ENCODE peak calls at places on chromosome 13, in ten cellular contexts. One of them, this sample, is unnamed.

GRCh38 chr13:50543767-50544166 is 299.7 kb downstream of the DLEU7 start:
- DNase-seq in GM12865: no peak
- DNase-seq in KBM-7: no peak
- DNase-seq in WTC11: no peak
- DNase-seq in IMR-90: peak; percentile 91
- DNase-seq in lung: no peak
- DNase-seq in NCI-H524 treated with DMSO at 0.1 percent for 48 hours: no peak
- DNase-seq in pons: peak; percentile 37
- DNase-seq in AG09319: peak; percentile 38
- DNase-seq in nucleus accumbens: no peak
- DNase-seq in this sample: peak; percentile 62

GRCh38 chr13:110965038-110965754 is 50.3 kb upstream of the ANKRD10 start:
- DNase-seq in GM12865: peak; percentile 84
- DNase-seq in KBM-7: no peak
- DNase-seq in WTC11: no peak
- DNase-seq in IMR-90: peak; percentile 89
- DNase-seq in lung: no peak
- DNase-seq in NCI-H524 treated with DMSO at 0.1 percent for 48 hours: no peak
- DNase-seq in pons: no peak
- DNase-seq in AG09319: no peak
- DNase-seq in nucleus accumbens: peak; percentile 19
- DNase-seq in this sample: peak; percentile 92

GRCh38 chr13:99505814-99506269 is 4.6 kb downstream of the TM9SF2 start:
- DNase-seq in GM12865: peak; percentile 13
- DNase-seq in KBM-7: peak; percentile 46
- DNase-seq in WTC11: no peak
- DNase-seq in IMR-90: peak; percentile 63
- DNase-seq in lung: no peak
- DNase-seq in NCI-H524 treated with DMSO at 0.1 percent for 48 hours: no peak
- DNase-seq in pons: no peak
- DNase-seq in AG09319: no peak
- DNase-seq in nucleus accumbens: no peak
- DNase-seq in this sample: peak; percentile 8

GRCh38 chr13:76890036-76890435 is 3.8 kb upstream of the KCTD12 start:
- DNase-seq in GM12865: no peak
- DNase-seq in KBM-7: no peak
- DNase-seq in WTC11: no peak
- DNase-seq in IMR-90: peak; percentile 33
- DNase-seq in lung: no peak
- DNase-seq in NCI-H524 treated with DMSO at 0.1 percent for 48 hours: no peak
- DNase-seq in pons: no peak
- DNase-seq in AG09319: no peak
- DNase-seq in nucleus accumbens: no peak
- DNase-seq in this sample: peak; percentile 95

GRCh38 chr13:81686877-81687276 is 1346.0 kb upstream of the SPRY2 start:
- DNase-seq in GM12865: no peak
- DNase-seq in KBM-7: no peak
- DNase-seq in WTC11: no peak
- DNase-seq in IMR-90: no peak
- DNase-seq in lung: no peak
- DNase-seq in NCI-H524 treated with DMSO at 0.1 percent for 48 hours: peak; percentile 22
- DNase-seq in pons: peak; percentile 30
- DNase-seq in AG09319: no peak
- DNase-seq in nucleus accumbens: no peak
- DNase-seq in this sample: peak; percentile 47

GRCh38 chr13:35475131-35475959 is 1.1 kb downstream of the MAB21L1 start:
- DNase-seq in GM12865: peak; percentile 44
- DNase-seq in KBM-7: peak; percentile 71
- DNase-seq in WTC11: peak; percentile 44
- DNase-seq in IMR-90: peak; percentile 16
- DNase-seq in lung: no peak
- DNase-seq in NCI-H524 treated with DMSO at 0.1 percent for 48 hours: no peak
- DNase-seq in pons: no peak
- DNase-seq in AG09319: peak; percentile 38
- DNase-seq in nucleus accumbens: no peak
- DNase-seq in this sample: peak; percentile 29

GRCh38 chr13:27183561-27184147 is 12.0 kb upstream of the USP12 start:
- DNase-seq in GM12865: no peak
- DNase-seq in KBM-7: no peak
- DNase-seq in WTC11: no peak
- DNase-seq in IMR-90: peak; percentile 72
- DNase-seq in lung: no peak
- DNase-seq in NCI-H524 treated with DMSO at 0.1 percent for 48 hours: no peak
- DNase-seq in pons: no peak
- DNase-seq in AG09319: no peak
- DNase-seq in nucleus accumbens: no peak
- DNase-seq in this sample: peak; percentile 71

GRCh38 chr13:70473912-70474311 is 365.7 kb upstream of the KLHL1 start:
- DNase-seq in GM12865: no peak
- DNase-seq in KBM-7: no peak
- DNase-seq in WTC11: no peak
- DNase-seq in IMR-90: no peak
- DNase-seq in lung: no peak
- DNase-seq in NCI-H524 treated with DMSO at 0.1 percent for 48 hours: no peak
- DNase-seq in pons: no peak
- DNase-seq in AG09319: no peak
- DNase-seq in nucleus accumbens: no peak
- DNase-seq in this sample: no peak

GRCh38 chr13:85408415-85408814 is 390.8 kb downstream of the SLITRK6 start:
- DNase-seq in GM12865: no peak
- DNase-seq in KBM-7: no peak
- DNase-seq in WTC11: no peak
- DNase-seq in IMR-90: no peak
- DNase-seq in lung: no peak
- DNase-seq in NCI-H524 treated with DMSO at 0.1 percent for 48 hours: no peak
- DNase-seq in pons: no peak
- DNase-seq in AG09319: no peak
- DNase-seq in nucleus accumbens: no peak
- DNase-seq in this sample: no peak

GRCh38 chr13:114230117-114230516 is 4.6 kb upstream of the CDC16 start:
- DNase-seq in GM12865: no peak
- DNase-seq in KBM-7: no peak
- DNase-seq in WTC11: peak; percentile 43
- DNase-seq in IMR-90: peak; percentile 63
- DNase-seq in lung: no peak
- DNase-seq in NCI-H524 treated with DMSO at 0.1 percent for 48 hours: no peak
- DNase-seq in pons: no peak
- DNase-seq in AG09319: no peak
- DNase-seq in nucleus accumbens: no peak
- DNase-seq in this sample: no peak

GRCh38 chr13:61918841-61919240 is 503.2 kb upstream of the PCDH20 start:
- DNase-seq in GM12865: no peak
- DNase-seq in KBM-7: no peak
- DNase-seq in WTC11: no peak
- DNase-seq in IMR-90: no peak
- DNase-seq in lung: no peak
- DNase-seq in NCI-H524 treated with DMSO at 0.1 percent for 48 hours: no peak
- DNase-seq in pons: no peak
- DNase-seq in AG09319: no peak
- DNase-seq in nucleus accumbens: no peak
- DNase-seq in this sample: no peak

GRCh38 chr13:47256618-47257017 is 359.8 kb upstream of the HTR2A start:
- DNase-seq in GM12865: no peak
- DNase-seq in KBM-7: no peak
- DNase-seq in WTC11: no peak
- DNase-seq in IMR-90: peak; percentile 93
- DNase-seq in lung: no peak
- DNase-seq in NCI-H524 treated with DMSO at 0.1 percent for 48 hours: no peak
- DNase-seq in pons: no peak
- DNase-seq in AG09319: peak; percentile 10
- DNase-seq in nucleus accumbens: no peak
- DNase-seq in this sample: peak; percentile 88

GRCh38 chr13:95298971-95299627 is 2.2 kb downstream of the ABCC4 start:
- DNase-seq in GM12865: peak; percentile 52
- DNase-seq in KBM-7: no peak
- DNase-seq in WTC11: no peak
- DNase-seq in IMR-90: peak; percentile 94
- DNase-seq in lung: no peak
- DNase-seq in NCI-H524 treated with DMSO at 0.1 percent for 48 hours: no peak
- DNase-seq in pons: no peak
- DNase-seq in AG09319: no peak
- DNase-seq in nucleus accumbens: no peak
- DNase-seq in this sample: peak; percentile 56

GRCh38 chr13:29465741-29466293 is 129.7 kb downstream of the SLC7A1 start:
- DNase-seq in GM12865: no peak
- DNase-seq in KBM-7: no peak
- DNase-seq in WTC11: no peak
- DNase-seq in IMR-90: peak; percentile 62
- DNase-seq in lung: no peak
- DNase-seq in NCI-H524 treated with DMSO at 0.1 percent for 48 hours: no peak
- DNase-seq in pons: no peak
- DNase-seq in AG09319: no peak
- DNase-seq in nucleus accumbens: no peak
- DNase-seq in this sample: peak; percentile 42

GRCh38 chr13:76943646-76944045 is 4.7 kb upstream of the ACOD1 start:
- DNase-seq in GM12865: no peak
- DNase-seq in KBM-7: no peak
- DNase-seq in WTC11: no peak
- DNase-seq in IMR-90: no peak
- DNase-seq in lung: no peak
- DNase-seq in NCI-H524 treated with DMSO at 0.1 percent for 48 hours: no peak
- DNase-seq in pons: no peak
- DNase-seq in AG09319: no peak
- DNase-seq in nucleus accumbens: no peak
- DNase-seq in this sample: no peak

GRCh38 chr13:43569688-43570087 is 217.1 kb downstream of the ENOX1 start:
- DNase-seq in GM12865: no peak
- DNase-seq in KBM-7: no peak
- DNase-seq in WTC11: no peak
- DNase-seq in IMR-90: no peak
- DNase-seq in lung: no peak
- DNase-seq in NCI-H524 treated with DMSO at 0.1 percent for 48 hours: no peak
- DNase-seq in pons: no peak
- DNase-seq in AG09319: no peak
- DNase-seq in nucleus accumbens: no peak
- DNase-seq in this sample: no peak

GRCh38 chr13:44739539-44739938 is 163.4 kb upstream of the TSC22D1 start:
- DNase-seq in GM12865: no peak
- DNase-seq in KBM-7: no peak
- DNase-seq in WTC11: no peak
- DNase-seq in IMR-90: peak; percentile 15
- DNase-seq in lung: no peak
- DNase-seq in NCI-H524 treated with DMSO at 0.1 percent for 48 hours: no peak
- DNase-seq in pons: no peak
- DNase-seq in AG09319: no peak
- DNase-seq in nucleus accumbens: no peak
- DNase-seq in this sample: no peak

GRCh38 chr13:67343777-67344176 is 113.6 kb upstream of the PCDH9 start:
- DNase-seq in GM12865: no peak
- DNase-seq in KBM-7: no peak
- DNase-seq in WTC11: no peak
- DNase-seq in IMR-90: no peak
- DNase-seq in lung: no peak
- DNase-seq in NCI-H524 treated with DMSO at 0.1 percent for 48 hours: no peak
- DNase-seq in pons: no peak
- DNase-seq in AG09319: no peak
- DNase-seq in nucleus accumbens: no peak
- DNase-seq in this sample: peak; percentile 78

GRCh38 chr13:53032849-53033248 is 4.2 kb downstream of the OLFM4 start:
- DNase-seq in GM12865: no peak
- DNase-seq in KBM-7: no peak
- DNase-seq in WTC11: no peak
- DNase-seq in IMR-90: no peak
- DNase-seq in lung: no peak
- DNase-seq in NCI-H524 treated with DMSO at 0.1 percent for 48 hours: no peak
- DNase-seq in pons: no peak
- DNase-seq in AG09319: no peak
- DNase-seq in nucleus accumbens: no peak
- DNase-seq in this sample: no peak

GRCh38 chr13:29749401-29750177 is 100.8 kb downstream of the UBL3 start:
- DNase-seq in GM12865: no peak
- DNase-seq in KBM-7: no peak
- DNase-seq in WTC11: no peak
- DNase-seq in IMR-90: peak; percentile 84
- DNase-seq in lung: no peak
- DNase-seq in NCI-H524 treated with DMSO at 0.1 percent for 48 hours: no peak
- DNase-seq in pons: no peak
- DNase-seq in AG09319: no peak
- DNase-seq in nucleus accumbens: no peak
- DNase-seq in this sample: no peak

GRCh38 chr13:26721251-26721939 is 39.2 kb downstream of the GPR12 start:
- DNase-seq in GM12865: peak; percentile 40
- DNase-seq in KBM-7: peak; percentile 97
- DNase-seq in WTC11: no peak
- DNase-seq in IMR-90: no peak
- DNase-seq in lung: no peak
- DNase-seq in NCI-H524 treated with DMSO at 0.1 percent for 48 hours: peak; percentile 69
- DNase-seq in pons: no peak
- DNase-seq in AG09319: no peak
- DNase-seq in nucleus accumbens: no peak
- DNase-seq in this sample: no peak

GRCh38 chr13:102538938-102539337 is 57.8 kb upstream of the TPP2 start:
- DNase-seq in GM12865: no peak
- DNase-seq in KBM-7: no peak
- DNase-seq in WTC11: no peak
- DNase-seq in IMR-90: no peak
- DNase-seq in lung: no peak
- DNase-seq in NCI-H524 treated with DMSO at 0.1 percent for 48 hours: no peak
- DNase-seq in pons: no peak
- DNase-seq in AG09319: no peak
- DNase-seq in nucleus accumbens: no peak
- DNase-seq in this sample: no peak

GRCh38 chr13:19860884-19861655 is 2.4 kb downstream of the ZMYM5 start:
- DNase-seq in GM12865: peak; percentile 11
- DNase-seq in KBM-7: peak; percentile 10
- DNase-seq in WTC11: no peak
- DNase-seq in IMR-90: peak; percentile 73
- DNase-seq in lung: no peak
- DNase-seq in NCI-H524 treated with DMSO at 0.1 percent for 48 hours: no peak
- DNase-seq in pons: peak; percentile 44
- DNase-seq in AG09319: no peak
- DNase-seq in nucleus accumbens: no peak
- DNase-seq in this sample: peak; percentile 81

GRCh38 chr13:23634897-23635296 is 64.7 kb downstream of the TNFRSF19 start:
- DNase-seq in GM12865: no peak
- DNase-seq in KBM-7: no peak
- DNase-seq in WTC11: no peak
- DNase-seq in IMR-90: no peak
- DNase-seq in lung: no peak
- DNase-seq in NCI-H524 treated with DMSO at 0.1 percent for 48 hours: no peak
- DNase-seq in pons: no peak
- DNase-seq in AG09319: no peak
- DNase-seq in nucleus accumbens: no peak
- DNase-seq in this sample: no peak

GRCh38 chr13:20565120-20565736 is 1.7 kb upstream of the IFT88 start:
- DNase-seq in GM12865: peak; percentile 17
- DNase-seq in KBM-7: no peak
- DNase-seq in WTC11: no peak
- DNase-seq in IMR-90: no peak
- DNase-seq in lung: no peak
- DNase-seq in NCI-H524 treated with DMSO at 0.1 percent for 48 hours: no peak
- DNase-seq in pons: no peak
- DNase-seq in AG09319: no peak
- DNase-seq in nucleus accumbens: no peak
- DNase-seq in this sample: peak; percentile 48